ENCODE peak calls at places on chromosome 17, in five cellular contexts. C, F, W, O and H are unnamed samples.

GRCh38 chr17:45160505-45161287 is 979 bp upstream of the HEXIM2 start:
- DNase-seq in C (peak), F (peak), W (peak), O (peak), H (peak)

GRCh38 chr17:19369846-19370492 is 7.4 kb upstream of the B9D1 start:
- DNase-seq in C (no peak), F (no peak), W (no peak), O (no peak), H (no peak)

GRCh38 chr17:63694974-63695773 is 4.8 kb downstream of the LIMD2 start:
- DNase-seq in C (no peak), F (no peak), W (no peak), O (no peak), H (no peak)

GRCh38 chr17:32258383-32259121 is 7.1 kb upstream of the RHBDL3 start:
- DNase-seq in C (no peak), F (no peak), W (no peak), O (peak), H (no peak)

GRCh38 chr17:74545456-74546230 is at the start of gene CD300C:
- DNase-seq in C (no peak), F (no peak), W (no peak), O (no peak), H (no peak)

GRCh38 chr17:40935624-40936023 is 1.8 kb downstream of the KRT23 start:
- DNase-seq in C (no peak), F (no peak), W (no peak), O (no peak), H (no peak)

GRCh38 chr17:48439875-48440505 is 10.0 kb upstream of the SKAP1 start:
- DNase-seq in C (no peak), F (no peak), W (no peak), O (no peak), H (no peak)

GRCh38 chr17:6365187-6365943 is 69.6 kb downstream of the AIPL1 start:
- DNase-seq in C (no peak), F (no peak), W (peak), O (peak), H (no peak)

GRCh38 chr17:42275527-42276358 is 448 bp downstream of the STAT5B start:
- DNase-seq in C (peak), F (peak), W (no peak), O (peak), H (peak)

GRCh38 chr17:34269969-34270368 is at the start of gene CCL7:
- DNase-seq in C (no peak), F (no peak), W (no peak), O (no peak), H (no peak)

GRCh38 chr17:16269658-16270057 is 52.6 kb downstream of the PIGL start:
- DNase-seq in C (no peak), F (no peak), W (no peak), O (no peak), H (no peak)

GRCh38 chr17:63775420-63775819 is 1.4 kb downstream of the DDX42 start:
- DNase-seq in C (peak), F (no peak), W (no peak), O (no peak), H (peak)

GRCh38 chr17:63477471-63478440 is 895 bp downstream of the ACE start:
- DNase-seq in C (peak), F (peak), W (no peak), O (no peak), H (no peak)

GRCh38 chr17:6930754-6931153 is 65.1 kb upstream of the ALOX12 start:
- DNase-seq in C (no peak), F (no peak), W (no peak), O (no peak), H (no peak)

GRCh38 chr17:40347319-40348135 is 17.0 kb downstream of the GJD3 start:
- DNase-seq in C (peak), F (no peak), W (no peak), O (no peak), H (no peak)

GRCh38 chr17:72488542-72489272 is 367.9 kb downstream of the SOX9 start:
- DNase-seq in C (no peak), F (no peak), W (no peak), O (no peak), H (no peak)

GRCh38 chr17:72492941-72493340 is 372.1 kb downstream of the SOX9 start:
- DNase-seq in C (no peak), F (no peak), W (no peak), O (no peak), H (no peak)

GRCh38 chr17:72492494-72492893 is 371.7 kb downstream of the SOX9 start:
- DNase-seq in C (no peak), F (no peak), W (no peak), O (no peak), H (no peak)

GRCh38 chr17:72489273-72489641 is 368.4 kb downstream of the SOX9 start:
- DNase-seq in C (no peak), F (no peak), W (no peak), O (no peak), H (no peak)

DNA sequence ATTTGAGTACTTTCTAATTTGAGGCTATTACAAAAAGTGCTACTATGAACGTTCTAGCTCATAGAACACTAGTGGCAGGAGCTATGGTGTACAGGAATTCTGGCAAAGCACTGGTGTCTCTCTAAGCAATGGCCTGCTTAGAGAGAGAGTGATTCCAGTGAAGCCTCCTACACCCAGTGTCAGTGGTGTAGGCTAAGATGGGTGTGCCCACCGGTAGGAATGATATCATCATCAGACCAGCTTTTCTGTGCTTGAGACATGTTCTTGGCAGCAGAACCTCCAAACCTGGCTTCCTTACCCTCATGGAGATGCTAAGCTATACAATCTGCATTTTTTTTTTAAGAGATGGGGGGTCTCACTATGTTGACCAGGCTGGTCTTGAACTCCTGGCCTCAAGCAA is 370.3 kb downstream of the SOX9 start:
- DNase-seq in C (no peak), F (no peak), W (no peak), O (no peak), H (no peak)
- TF ChIP-seq USF2 in C (no peak), F (no peak), W (no peak), O (no peak), H (no peak)

DNA sequence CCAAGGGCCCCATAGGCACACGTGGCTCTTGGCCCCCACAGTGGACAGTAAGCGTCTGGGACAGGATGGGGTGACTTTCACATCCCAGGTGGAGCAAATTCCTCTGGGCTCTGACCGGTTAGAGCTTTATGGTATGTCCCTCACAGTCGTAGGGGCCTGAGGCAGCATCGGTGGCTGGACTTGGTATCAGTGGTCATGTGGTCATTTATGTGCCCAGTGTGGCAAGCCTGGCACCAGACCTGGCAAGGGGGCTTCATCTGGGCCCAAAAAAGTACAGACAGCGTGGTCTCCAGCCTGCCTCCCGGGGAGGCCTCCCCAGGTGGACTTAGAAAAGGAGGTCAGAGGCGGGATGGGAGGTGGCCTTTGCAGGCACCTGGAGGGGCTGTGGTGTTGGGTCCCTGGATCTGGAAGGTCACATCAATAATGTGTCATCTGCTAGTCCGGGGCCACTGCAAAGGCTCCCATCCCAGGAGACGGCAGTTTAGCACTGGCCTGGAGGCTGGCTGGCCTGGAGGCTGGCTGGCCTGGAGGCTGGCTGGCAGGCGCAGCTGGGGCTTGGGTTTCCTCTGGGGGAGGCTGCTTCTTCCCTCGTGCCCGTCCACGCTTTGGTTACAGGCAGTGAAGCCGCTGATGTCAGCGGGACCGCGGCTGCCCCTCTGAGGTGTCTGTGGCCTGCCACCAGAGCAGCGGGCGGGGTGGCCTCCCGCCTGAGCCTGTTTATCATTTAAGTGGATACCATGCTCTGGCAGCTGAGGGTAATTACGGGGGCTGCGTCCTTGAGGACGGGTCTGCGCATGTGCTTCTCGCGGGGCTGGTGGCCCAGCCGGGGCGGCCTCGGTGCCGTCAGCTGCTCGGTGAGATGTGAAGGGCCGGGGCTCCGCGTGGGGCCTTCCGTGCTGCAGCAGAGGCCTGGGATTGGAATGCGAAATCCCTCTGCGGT is 20.7 kb upstream of the CBX4 start:
- DNase-seq in C (no peak), F (no peak), W (no peak), O (no peak), H (no peak)
- TF ChIP-seq USF2 in C (no peak), F (no peak), W (no peak), O (no peak), H (no peak)

DNA sequence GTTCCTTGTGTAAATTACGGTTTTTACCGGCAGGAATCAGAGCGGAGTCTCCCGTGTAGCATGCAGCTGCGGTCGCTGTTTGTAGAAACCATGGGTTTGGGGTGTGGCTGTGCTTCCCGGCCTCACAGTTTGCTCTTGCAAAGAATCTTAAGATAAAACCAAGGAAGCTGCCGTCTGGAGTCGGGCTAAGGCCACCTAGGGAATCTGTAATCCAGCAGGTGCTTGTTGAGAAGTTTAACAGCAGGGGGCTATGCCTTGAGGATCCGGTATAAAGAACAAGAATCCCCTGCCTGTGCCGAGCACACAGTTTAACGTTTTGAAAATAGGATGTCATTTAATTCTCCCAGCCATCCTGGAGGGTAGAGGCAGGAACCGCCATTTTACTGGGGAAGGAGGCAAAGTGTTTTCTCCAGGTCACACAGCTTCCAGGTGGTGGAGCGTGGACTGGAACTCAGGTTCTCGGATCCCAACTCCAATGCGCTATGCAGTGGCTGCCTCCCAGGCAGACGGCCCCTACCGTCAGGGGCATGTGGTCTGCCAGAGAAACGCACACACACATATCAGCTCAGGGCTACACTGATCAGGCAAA is 6.0 kb upstream of the TLCD3A start:
- DNase-seq in C (no peak), F (peak), W (no peak), O (peak), H (no peak)
- TF ChIP-seq USF2 in C (no peak), F (no peak), W (no peak), O (no peak), H (no peak)

GRCh38 chr17:4554441-4554996 is 665 bp downstream of the MYBBP1A start:
- DNase-seq in C (no peak), F (peak), W (no peak), O (no peak), H (peak)
- TF ChIP-seq USF2 in C (no peak), F (no peak), W (no peak), O (no peak), H (no peak)

GRCh38 chr17:27798376-27798775 is 2.0 kb downstream of the NOS2 start:
- DNase-seq in C (no peak), F (no peak), W (no peak), O (no peak), H (no peak)

GRCh38 chr17:27797390-27798091 is 2.8 kb downstream of the NOS2 start:
- DNase-seq in C (no peak), F (peak), W (no peak), O (peak), H (no peak)

GRCh38 chr17:27802033-27802432 is 1.7 kb upstream of the NOS2 start:
- DNase-seq in C (no peak), F (no peak), W (no peak), O (no peak), H (no peak)

GRCh38 chr17:27802962-27803680 is 2.8 kb upstream of the NOS2 start:
- DNase-seq in C (no peak), F (no peak), W (no peak), O (no peak), H (no peak)

GRCh38 chr17:27800522-27800921 is at the start of gene NOS2:
- DNase-seq in C (no peak), F (no peak), W (no peak), O (no peak), H (no peak)
- TF ChIP-seq USF2 in C (no peak), F (no peak), W (no peak), O (no peak), H (no peak)

GRCh38 chr17:67246648-67247415 is 1.8 kb upstream of the HELZ start:
- DNase-seq in C (no peak), F (peak), W (peak), O (peak), H (peak)

GRCh38 chr17:67246398-67246647 is 1.3 kb upstream of the HELZ start:
- DNase-seq in C (peak), F (no peak), W (no peak), O (no peak), H (no peak)

GRCh38 chr17:67247416-67247900 is 2.5 kb upstream of the HELZ start:
- DNase-seq in C (no peak), F (no peak), W (no peak), O (peak), H (no peak)

GRCh38 chr17:67245694-67246397 is 850 bp upstream of the HELZ start:
- DNase-seq in C (peak), F (peak), W (peak), O (no peak), H (peak)

DNA sequence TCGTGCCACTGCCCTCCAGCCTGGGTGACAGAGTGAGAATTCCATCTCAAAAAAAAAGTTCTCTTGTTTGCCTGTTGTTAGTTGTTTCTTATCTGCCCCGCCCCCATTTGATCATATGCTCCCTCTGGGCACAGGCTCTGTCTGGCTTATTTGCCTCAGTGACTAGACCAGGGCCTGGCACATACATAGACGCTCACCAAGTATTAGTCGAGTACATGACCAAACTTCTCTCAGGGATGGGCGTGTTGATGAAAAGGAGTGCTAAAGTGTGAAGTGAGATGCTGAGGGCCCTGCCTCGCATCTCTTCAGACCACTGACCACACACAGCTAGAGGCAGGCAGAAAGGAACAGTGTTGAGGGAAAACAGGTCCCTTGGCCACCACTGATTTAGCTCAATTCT is 3.3 kb upstream of the HELZ start:
- DNase-seq in C (no peak), F (no peak), W (no peak), O (peak), H (no peak)
- TF ChIP-seq USF2 in C (no peak), F (no peak), W (no peak), O (no peak), H (no peak)

GRCh38 chr17:55303701-55304145 is 39.0 kb downstream of the HLF start:
- DNase-seq in C (no peak), F (no peak), W (no peak), O (no peak), H (no peak)

GRCh38 chr17:55301521-55302406 is 37.0 kb downstream of the HLF start:
- DNase-seq in C (no peak), F (no peak), W (no peak), O (no peak), H (peak)

GRCh38 chr17:55300479-55301290 is 35.9 kb downstream of the HLF start:
- DNase-seq in C (no peak), F (no peak), W (no peak), O (no peak), H (no peak)

GRCh38 chr17:55303008-55303493 is 38.3 kb downstream of the HLF start:
- DNase-seq in C (no peak), F (no peak), W (no peak), O (no peak), H (no peak)

GRCh38 chr17:55302407-55302787 is 37.6 kb downstream of the HLF start:
- DNase-seq in C (no peak), F (no peak), W (no peak), O (no peak), H (no peak)
- TF ChIP-seq USF2 in C (no peak), F (no peak), W (no peak), O (no peak), H (no peak)

GRCh38 chr17:79279320-79279719 is 204.7 kb downstream of the ENGASE start:
- DNase-seq in C (no peak), F (no peak), W (no peak), O (no peak), H (no peak)

GRCh38 chr17:79280010-79280409 is 205.4 kb downstream of the ENGASE start:
- DNase-seq in C (no peak), F (no peak), W (no peak), O (no peak), H (no peak)

GRCh38 chr17:79273660-79274059 is 199.0 kb downstream of the ENGASE start:
- DNase-seq in C (no peak), F (no peak), W (no peak), O (no peak), H (no peak)

GRCh38 chr17:79272666-79273219 is 198.1 kb downstream of the ENGASE start:
- DNase-seq in C (peak), F (no peak), W (peak), O (no peak), H (no peak)

DNA sequence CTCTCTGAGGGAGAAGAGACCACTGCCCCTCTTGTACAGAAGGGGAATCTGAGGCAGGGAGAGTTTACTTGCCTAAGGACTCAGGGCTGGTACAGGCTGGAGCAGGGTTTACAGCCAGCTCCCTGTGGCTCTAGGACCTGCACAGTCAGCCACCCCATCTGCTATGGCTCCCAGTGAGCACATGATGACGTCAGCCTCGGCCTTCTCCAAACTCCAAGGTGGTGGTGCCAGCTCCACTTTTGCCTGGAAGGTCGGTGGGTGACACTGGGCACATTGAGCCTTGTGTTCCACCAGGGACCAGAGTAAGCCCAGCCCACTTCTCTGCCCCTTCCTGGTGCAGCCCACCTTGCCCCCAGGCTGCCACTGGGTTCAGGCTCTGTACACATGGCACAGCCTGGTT is 202.2 kb downstream of the ENGASE start:
- DNase-seq in C (no peak), F (no peak), W (no peak), O (no peak), H (no peak)
- TF ChIP-seq USF2 in C (no peak), F (no peak), W (no peak), O (no peak), H (no peak)